ENCODE peak calls at places on chromosomes 16 and 17, in ten cellular contexts. H is NCI-H510A; L is T-helper 9 cell; B is small intestine; Q is activated CD4-positive, alpha-beta T cell treated with anti-CD3 and anti-CD28 coated beads, Interleukin-2, amount 10 ng/mL, durations not matched to agents 7 days and 5 days; K is neural progenitor cell; T is activated T-cell treated with anti-CD3 and anti-CD28 coated beads for 1 hour; U is right cardiac atrium; F is cardiac fibroblast; X is SK-N-DZ. N is an unnamed sample.

GRCh38 chr17:69434164-69434579 is 19.7 kb downstream of the MAP2K6 start:
- DNase-seq in K (no peak), B (peak; percentile 87), X (peak; percentile 40), T (no peak), Q (no peak), U (peak; percentile 34), L (no peak), F (peak; percentile 18), H (peak; percentile 12), N (no peak)

GRCh38 chr17:41505836-41506767 is 690 bp upstream of the KRT13 start:
- DNase-seq in B (no peak), H (no peak), T (no peak), U (no peak), K (no peak), X (no peak), L (no peak), Q (no peak), F (no peak), N (no peak)

GRCh38 chr17:61238455-61238933 is 161.1 kb upstream of the TBX2 start:
- DNase-seq in L (no peak), U (no peak), F (no peak), Q (no peak), B (no peak), X (no peak), H (no peak), K (no peak), T (no peak), N (no peak)

GRCh38 chr17:27586203-27586701 is 44.7 kb upstream of the LGALS9 start:
- DNase-seq in K (no peak), Q (no peak), F (peak; percentile 86), H (no peak), X (peak; percentile 50), B (no peak), T (no peak), L (no peak), U (no peak), N (no peak)

GRCh38 chr17:67232441-67232840 is 12.6 kb downstream of the HELZ start:
- DNase-seq in F (no peak), T (no peak), L (no peak), U (no peak), B (no peak), H (no peak), X (no peak), K (no peak), Q (no peak), N (no peak)

GRCh38 chr17:41500131-41500911 is 5.1 kb downstream of the KRT13 start:
- DNase-seq in K (no peak), L (no peak), F (peak; percentile 59), U (no peak), Q (no peak), T (no peak), H (no peak), B (no peak), X (no peak), N (no peak)

GRCh38 chr17:15377200-15377599 is 35.8 kb upstream of the TEKT3 start:
- DNase-seq in T (no peak), X (no peak), U (no peak), B (no peak), H (no peak), L (no peak), K (no peak), Q (no peak), F (peak; percentile 81), N (no peak)

GRCh38 chr17:31508310-31509094 is 117.0 kb downstream of the RAB11FIP4 start:
- DNase-seq in K (peak; percentile 36), U (no peak), L (peak; percentile 47), X (no peak), Q (peak; percentile 88), T (peak; percentile 39), F (no peak), B (peak; percentile 73), H (no peak), N (peak; percentile 56)

GRCh38 chr17:39744075-39744835 is 6.5 kb downstream of the GRB7 start:
- DNase-seq in B (no peak), T (no peak), Q (no peak), X (no peak), U (no peak), K (no peak), F (no peak), H (no peak), L (no peak), N (no peak)

GRCh38 chr17:9669551-9670008 is 24.3 kb downstream of the USP43 start:
- DNase-seq in K (no peak), Q (no peak), T (no peak), U (no peak), X (no peak), L (no peak), B (no peak), H (no peak), F (no peak), N (no peak)

GRCh38 chr17:21241564-21241963 is 11.6 kb downstream of the NATD1 start:
- DNase-seq in B (no peak), L (no peak), Q (no peak), K (no peak), U (no peak), F (no peak), X (no peak), T (no peak), H (no peak), N (no peak)

GRCh38 chr17:43015579-43015978 is 6.6 kb downstream of the VAT1 start:
- DNase-seq in H (no peak), K (no peak), X (no peak), B (no peak), L (no peak), T (no peak), Q (no peak), U (peak; percentile 88), F (no peak), N (no peak)

GRCh38 chr16:48117217-48118105 is 38.3 kb downstream of the ABCC12 start:
- DNase-seq in L (peak; percentile 36), U (peak; percentile 32), B (peak; percentile 5), X (peak; percentile 76), H (no peak), Q (peak; percentile 37), F (peak; percentile 62), T (peak; percentile 33), K (peak; percentile 89), N (peak; percentile 42)

GRCh38 chr17:39863918-39864746 is at the start of gene IKZF3:
- DNase-seq in L (peak; percentile 80), K (peak; percentile 93), F (peak; percentile 13), T (peak; percentile 65), B (peak; percentile 75), Q (peak; percentile 73), H (peak; percentile 63), X (peak; percentile 32), U (peak; percentile 55), N (peak; percentile 86)

GRCh38 chr17:64095144-64095882 is 34.6 kb downstream of the ERN1 start:
- DNase-seq in K (no peak), H (peak; percentile 95), U (no peak), L (no peak), B (peak; percentile 81), Q (no peak), X (no peak), T (no peak), F (no peak), N (no peak)